ENCODE peak calls at places on chromosomes 13 and 19, in ten cellular contexts. S is left cardiac atrium; P is hypothalamus; C is bronchial epithelial cell; T is mucosa of gallbladder; X is amniotic epithelial cell; Q is stimulated activated CD4-positive, alpha-beta T cell treated with anti-CD3 and anti-CD28 coated beads, Interleukin-12 subunit alpha, Interleukin-12 subunit beta, amount 100 ng/mL, for 4 hours; L is GM23248; F is GM03348; D is kidney tubule cell. M is an unnamed sample.

GRCh38 chr13:112222971-112223370 is 153.2 kb upstream of the SPACA7 start:
- DNase-seq in S (no peak), X (no peak), P (no peak), Q (no peak), T (no peak), F (no peak), C (no peak), D (no peak), L (no peak), M (no peak)

GRCh38 chr13:29465741-29466293 is 129.7 kb downstream of the SLC7A1 start:
- DNase-seq in F (peak), L (peak), Q (no peak), P (no peak), X (peak), C (peak), S (peak), T (no peak), D (peak), M (peak)

GRCh38 chr13:33937373-33938087 is 119.6 kb downstream of the RFC3 start:
- DNase-seq in L (no peak), X (no peak), C (no peak), P (no peak), T (peak), Q (no peak), D (peak), S (no peak), F (no peak), M (no peak)

GRCh38 chr13:78689011-78689410 is 30.1 kb upstream of the OBI1 start:
- DNase-seq in T (no peak), D (no peak), F (peak), S (no peak), P (no peak), Q (no peak), C (no peak), L (no peak), X (peak), M (no peak)

GRCh38 chr19:47032171-47032811 is 12.7 kb downstream of the NPAS1 start:
- DNase-seq in D (peak), X (no peak), F (peak), S (no peak), P (peak), Q (peak), C (peak), T (peak), L (peak), M (no peak)

GRCh38 chr13:33578786-33579185 is 239.2 kb upstream of the RFC3 start:
- DNase-seq in C (no peak), S (no peak), L (no peak), T (no peak), Q (no peak), F (no peak), P (no peak), X (no peak), D (no peak), M (no peak)

GRCh38 chr19:46225558-46226004 is 4.0 kb upstream of the IGFL1 start:
- DNase-seq in L (peak), P (no peak), Q (no peak), S (no peak), F (no peak), D (no peak), X (peak), C (no peak), T (no peak), M (no peak)

GRCh38 chr19:19406878-19407639 is 1.6 kb downstream of the GATAD2A start:
- DNase-seq in C (peak), Q (peak), S (no peak), D (peak), L (peak), X (peak), T (peak), P (no peak), F (peak), M (peak)

GRCh38 chr19:35085947-35086346 is 29.7 kb upstream of the FXYD3 start:
- DNase-seq in C (no peak), Q (no peak), F (no peak), S (no peak), D (no peak), P (no peak), X (no peak), L (no peak), T (no peak), M (no peak)

GRCh38 chr13:99354371-99354951 is 47.3 kb upstream of the GPR183 start:
- DNase-seq in T (no peak), Q (no peak), C (no peak), P (no peak), X (no peak), S (no peak), L (peak), D (no peak), F (no peak), M (no peak)

GRCh38 chr19:3154957-3155736 is 19.3 kb downstream of the GNA15 start:
- DNase-seq in D (peak), S (peak), F (peak), T (peak), X (peak), L (peak), C (peak), Q (peak), P (no peak), M (peak)

GRCh38 chr19:56099638-56100539 is 21.2 kb downstream of the ZNF787 start:
- DNase-seq in Q (no peak), X (no peak), C (no peak), L (no peak), P (no peak), S (no peak), F (no peak), D (no peak), T (no peak), M (no peak)

GRCh38 chr19:42409477-42409876 is 17.7 kb downstream of the LIPE start:
- DNase-seq in T (peak), P (peak), C (no peak), X (no peak), S (peak), L (no peak), F (no peak), Q (no peak), D (no peak), M (no peak)

GRCh38 chr19:38039966-38040365 is 133.0 kb downstream of the SIPA1L3 start:
- DNase-seq in P (no peak), S (no peak), L (peak), D (peak), X (peak), C (peak), T (no peak), Q (no peak), F (peak), M (peak)

GRCh38 chr13:113526466-113527220 is 36.1 kb upstream of the DCUN1D2 start:
- DNase-seq in F (no peak), Q (no peak), D (no peak), P (no peak), L (no peak), S (no peak), X (no peak), T (no peak), C (no peak), M (no peak)

GRCh38 chr13:51125495-51126226 is 14.6 kb upstream of the C13orf42 start:
- DNase-seq in D (peak), X (peak), F (peak), C (peak), T (peak), S (peak), L (peak), Q (peak), P (peak), M (peak)

GRCh38 chr19:15759962-15760565 is 22.3 kb downstream of the OR10H3 start:
- DNase-seq in C (no peak), X (no peak), S (no peak), L (no peak), D (no peak), P (no peak), Q (no peak), T (no peak), F (no peak), M (no peak)

GRCh38 chr13:41465215-41465907 is 8.0 kb downstream of the RGCC start:
- DNase-seq in C (peak), P (no peak), Q (peak), T (peak), X (peak), D (peak), S (peak), F (peak), L (peak), M (peak)

GRCh38 chr13:73497430-73497829 is 438.6 kb downstream of the KLF5 start:
- DNase-seq in D (no peak), Q (no peak), C (peak), P (no peak), L (no peak), S (no peak), F (no peak), T (no peak), X (no peak), M (no peak)

GRCh38 chr13:110106726-110107125 is 200.2 kb downstream of the COL4A1 start:
- DNase-seq in Q (no peak), S (peak), X (peak), C (no peak), T (peak), L (peak), P (peak), F (peak), D (peak), M (no peak)

GRCh38 chr19:2820112-2820702 is 539 bp downstream of the ZNF554 start:
- DNase-seq in S (no peak), T (no peak), F (peak), X (no peak), D (peak), L (peak), C (no peak), P (no peak), Q (peak), M (no peak)

GRCh38 chr19:45045671-45046353 is 7.0 kb downstream of the CLASRP start:
- DNase-seq in Q (no peak), T (peak), C (no peak), P (peak), L (no peak), F (no peak), S (no peak), X (no peak), D (no peak), M (no peak)

GRCh38 chr19:7467009-7467989 is 21.5 kb downstream of the PEX11G start:
- DNase-seq in L (no peak), T (no peak), C (no peak), F (no peak), X (no peak), D (no peak), Q (no peak), P (no peak), S (no peak), M (no peak)

GRCh38 chr13:80341771-80342271 is 895 bp upstream of the SPRY2 start:
- DNase-seq in P (peak), F (peak), D (peak), X (peak), C (peak), L (peak), Q (no peak), S (peak), T (no peak), M (peak)

GRCh38 chr13:106710267-106710666 is 142.3 kb upstream of the ARGLU1 start:
- DNase-seq in P (no peak), S (no peak), F (no peak), L (no peak), X (no peak), T (no peak), C (no peak), Q (no peak), D (no peak), M (no peak)

GRCh38 chr19:7917292-7918061 is 2.7 kb upstream of the SNAPC2 start:
- DNase-seq in T (no peak), Q (peak), F (peak), P (peak), C (no peak), D (peak), X (peak), S (no peak), L (peak), M (peak)

GRCh38 chr19:18659281-18660050 is 22.6 kb downstream of the KLHL26 start:
- DNase-seq in F (peak), L (peak), C (no peak), S (peak), D (no peak), X (no peak), P (no peak), T (peak), Q (no peak), M (no peak)

GRCh38 chr13:98785405-98785804 is 32.9 kb upstream of the SLC15A1 start:
- DNase-seq in Q (no peak), S (no peak), F (no peak), X (no peak), C (peak), P (no peak), D (no peak), T (no peak), L (no peak), M (no peak)

GRCh38 chr13:103815619-103816018 is 749.4 kb upstream of the SLC10A2 start:
- DNase-seq in S (no peak), C (peak), T (no peak), F (no peak), Q (no peak), D (peak), L (no peak), P (no peak), X (peak), M (no peak)

GRCh38 chr13:76600086-76600485 is 286.1 kb downstream of the KCTD12 start:
- DNase-seq in F (no peak), P (no peak), D (no peak), X (peak), L (peak), C (no peak), T (no peak), S (no peak), Q (no peak), M (no peak)

GRCh38 chr19:15498156-15498858 is 10.0 kb upstream of the CYP4F22 start:
- DNase-seq in S (no peak), Q (no peak), C (no peak), P (no peak), X (no peak), F (no peak), T (no peak), D (no peak), L (no peak), M (no peak)

GRCh38 chr13:110453767-110454166 is 107.8 kb downstream of the RAB20 start:
- DNase-seq in F (no peak), Q (no peak), L (no peak), T (no peak), S (no peak), C (no peak), X (peak), P (no peak), D (no peak), M (no peak)

GRCh38 chr13:42967660-42968059 is 24.4 kb downstream of the EPSTI1 start:
- DNase-seq in X (no peak), P (no peak), D (no peak), C (no peak), F (no peak), Q (no peak), L (no peak), T (peak), S (no peak), M (no peak)

GRCh38 chr13:31380728-31381127 is 181.0 kb downstream of the B3GLCT start:
- DNase-seq in C (no peak), T (no peak), L (no peak), Q (no peak), P (no peak), S (no peak), F (no peak), D (no peak), X (no peak), M (no peak)

M was measured in HCEC 1CT.